ENCODE peak calls at places on chromosome 1, in seven cellular contexts. One of them, this sample, is unnamed.

GRCh38 chr1:234760303-234760723 is 150.3 kb upstream of the IRF2BP2 start:
- DNase-seq in endothelial cell of umbilical vein: no peak
- DNase-seq in adrenal gland: no peak
- DNase-seq in tibial nerve: no peak
- DNase-seq in A549: no peak
- DNase-seq in IMR-90: no peak
- DNase-seq in lower leg skin: no peak
- DNase-seq in this sample: no peak

GRCh38 chr1:184982002-184982954 is 8.0 kb upstream of the NIBAN1 start:
- DNase-seq in tibial nerve: peak
- DNase-seq in endothelial cell of umbilical vein: peak
- DNase-seq in A549: peak
- DNase-seq in IMR-90: peak
- DNase-seq in adrenal gland: peak
- DNase-seq in lower leg skin: peak
- DNase-seq in this sample: no peak

GRCh38 chr1:185570962-185571361 is 163.2 kb upstream of the HMCN1 start:
- DNase-seq in lower leg skin: no peak
- DNase-seq in tibial nerve: no peak
- DNase-seq in adrenal gland: no peak
- DNase-seq in endothelial cell of umbilical vein: no peak
- DNase-seq in A549: no peak
- DNase-seq in IMR-90: peak
- DNase-seq in this sample: no peak

GRCh38 chr1:248009681-248010080 is 3.8 kb upstream of the OR2L5 start:
- DNase-seq in endothelial cell of umbilical vein: no peak
- DNase-seq in lower leg skin: no peak
- DNase-seq in adrenal gland: no peak
- DNase-seq in IMR-90: no peak
- DNase-seq in A549: no peak
- DNase-seq in tibial nerve: no peak
- DNase-seq in this sample: no peak

GRCh38 chr1:212286437-212287131 is 1.4 kb downstream of the PPP2R5A start:
- DNase-seq in lower leg skin: no peak
- DNase-seq in A549: no peak
- DNase-seq in tibial nerve: peak
- DNase-seq in endothelial cell of umbilical vein: peak
- DNase-seq in adrenal gland: no peak
- DNase-seq in IMR-90: peak
- DNase-seq in this sample: no peak

GRCh38 chr1:173341307-173341706 is 134.2 kb upstream of the TNFSF4 start:
- DNase-seq in A549: no peak
- DNase-seq in IMR-90: peak
- DNase-seq in endothelial cell of umbilical vein: no peak
- DNase-seq in tibial nerve: no peak
- DNase-seq in lower leg skin: no peak
- DNase-seq in adrenal gland: no peak
- DNase-seq in this sample: no peak

GRCh38 chr1:203085528-203086406 is at the start of gene MYOG:
- DNase-seq in endothelial cell of umbilical vein: no peak
- DNase-seq in A549: no peak
- DNase-seq in lower leg skin: no peak
- DNase-seq in adrenal gland: no peak
- DNase-seq in IMR-90: no peak
- DNase-seq in tibial nerve: no peak
- DNase-seq in this sample: no peak

GRCh38 chr1:183652547-183653467 is at the start of gene APOBEC4:
- DNase-seq in A549: no peak
- DNase-seq in adrenal gland: no peak
- DNase-seq in endothelial cell of umbilical vein: no peak
- DNase-seq in lower leg skin: no peak
- DNase-seq in tibial nerve: no peak
- DNase-seq in IMR-90: no peak
- DNase-seq in this sample: no peak

GRCh38 chr1:27141266-27142003 is 13.5 kb downstream of the SLC9A1 start:
- DNase-seq in lower leg skin: no peak
- DNase-seq in endothelial cell of umbilical vein: no peak
- DNase-seq in tibial nerve: no peak
- DNase-seq in adrenal gland: no peak
- DNase-seq in IMR-90: no peak
- DNase-seq in A549: no peak
- DNase-seq in this sample: no peak

GRCh38 chr1:119623651-119624050 is 24.4 kb downstream of the ZNF697 start:
- DNase-seq in endothelial cell of umbilical vein: no peak
- DNase-seq in lower leg skin: no peak
- DNase-seq in adrenal gland: no peak
- DNase-seq in A549: no peak
- DNase-seq in IMR-90: no peak
- DNase-seq in tibial nerve: no peak
- DNase-seq in this sample: no peak

GRCh38 chr1:246417813-246418564 is 89.1 kb downstream of the SMYD3 start:
- DNase-seq in lower leg skin: no peak
- DNase-seq in adrenal gland: no peak
- DNase-seq in endothelial cell of umbilical vein: no peak
- DNase-seq in A549: no peak
- DNase-seq in tibial nerve: no peak
- DNase-seq in IMR-90: no peak
- DNase-seq in this sample: no peak

GRCh38 chr1:83901547-83902155 is 97.3 kb downstream of the TTLL7 start:
- DNase-seq in A549: peak
- DNase-seq in lower leg skin: no peak
- DNase-seq in IMR-90: peak
- DNase-seq in adrenal gland: no peak
- DNase-seq in endothelial cell of umbilical vein: no peak
- DNase-seq in tibial nerve: no peak
- DNase-seq in this sample: no peak

GRCh38 chr1:110798691-110799256 is 74.2 kb upstream of the CD53 start:
- DNase-seq in endothelial cell of umbilical vein: no peak
- DNase-seq in IMR-90: no peak
- DNase-seq in tibial nerve: no peak
- DNase-seq in lower leg skin: no peak
- DNase-seq in adrenal gland: no peak
- DNase-seq in A549: no peak
- DNase-seq in this sample: no peak

GRCh38 chr1:228370941-228371740 is 35.5 kb downstream of the TRIM11 start:
- DNase-seq in A549: no peak
- DNase-seq in IMR-90: no peak
- DNase-seq in adrenal gland: peak
- DNase-seq in tibial nerve: no peak
- DNase-seq in endothelial cell of umbilical vein: no peak
- DNase-seq in lower leg skin: no peak
- DNase-seq in this sample: no peak

GRCh38 chr1:151888972-151889570 is 20.2 kb downstream of the THEM4 start:
- DNase-seq in lower leg skin: no peak
- DNase-seq in A549: peak
- DNase-seq in tibial nerve: no peak
- DNase-seq in IMR-90: no peak
- DNase-seq in adrenal gland: no peak
- DNase-seq in endothelial cell of umbilical vein: peak
- DNase-seq in this sample: no peak

DNA sequence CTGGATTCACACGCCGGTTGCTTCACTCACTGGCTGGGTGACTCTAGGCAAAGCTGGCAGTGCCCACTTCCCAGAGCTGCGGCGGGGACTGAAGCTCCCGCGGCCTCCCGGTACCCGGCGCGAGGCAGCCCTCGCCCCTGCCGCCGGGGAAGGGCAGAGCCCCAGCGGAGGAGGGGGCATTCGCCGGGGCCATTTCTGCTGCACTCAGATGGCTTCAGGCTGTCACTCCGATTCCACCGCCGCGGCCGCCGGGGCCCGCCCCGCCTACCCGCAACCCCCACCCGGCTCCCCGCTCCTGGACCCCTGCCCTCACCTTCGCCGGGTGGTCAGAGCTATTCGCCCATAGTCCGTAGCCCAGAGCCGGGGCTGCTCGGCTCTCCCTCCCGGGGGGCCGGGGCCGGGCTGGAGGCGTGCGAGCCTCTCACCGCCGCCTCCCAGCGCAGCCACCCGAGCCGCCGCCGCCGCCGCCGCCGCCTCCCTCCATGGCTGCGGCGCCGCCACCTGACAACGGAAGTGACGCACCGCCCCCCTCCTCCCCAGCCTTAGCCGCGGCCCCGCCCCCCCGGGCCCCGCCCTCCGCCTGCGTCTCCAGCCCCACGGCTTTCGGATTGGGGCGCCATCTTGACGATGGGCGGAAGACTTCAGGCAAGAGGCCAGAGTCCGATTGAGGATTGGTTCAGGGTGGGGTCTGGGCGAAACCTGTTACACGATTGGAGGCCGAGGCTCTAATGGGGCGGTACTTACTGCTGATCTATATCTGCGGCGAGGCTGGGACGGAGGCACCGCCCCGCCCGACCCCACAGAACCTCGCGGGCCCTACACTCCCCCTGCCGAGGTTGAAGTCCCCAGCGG is at the start of gene STK40:
- DNase-seq in lower leg skin: peak
- DNase-seq in endothelial cell of umbilical vein: peak
- DNase-seq in tibial nerve: peak
- DNase-seq in IMR-90: peak
- DNase-seq in adrenal gland: peak
- DNase-seq in A549: peak
- DNase-seq in this sample: peak
- TF ChIP-seq POLR2A in lower leg skin: no peak
- TF ChIP-seq POLR2A in endothelial cell of umbilical vein: no peak
- TF ChIP-seq POLR2A in tibial nerve: peak
- TF ChIP-seq POLR2A in IMR-90: no peak
- TF ChIP-seq POLR2A in adrenal gland: peak
- TF ChIP-seq POLR2A in A549: peak
- TF ChIP-seq POLR2A in this sample: no peak

DNA sequence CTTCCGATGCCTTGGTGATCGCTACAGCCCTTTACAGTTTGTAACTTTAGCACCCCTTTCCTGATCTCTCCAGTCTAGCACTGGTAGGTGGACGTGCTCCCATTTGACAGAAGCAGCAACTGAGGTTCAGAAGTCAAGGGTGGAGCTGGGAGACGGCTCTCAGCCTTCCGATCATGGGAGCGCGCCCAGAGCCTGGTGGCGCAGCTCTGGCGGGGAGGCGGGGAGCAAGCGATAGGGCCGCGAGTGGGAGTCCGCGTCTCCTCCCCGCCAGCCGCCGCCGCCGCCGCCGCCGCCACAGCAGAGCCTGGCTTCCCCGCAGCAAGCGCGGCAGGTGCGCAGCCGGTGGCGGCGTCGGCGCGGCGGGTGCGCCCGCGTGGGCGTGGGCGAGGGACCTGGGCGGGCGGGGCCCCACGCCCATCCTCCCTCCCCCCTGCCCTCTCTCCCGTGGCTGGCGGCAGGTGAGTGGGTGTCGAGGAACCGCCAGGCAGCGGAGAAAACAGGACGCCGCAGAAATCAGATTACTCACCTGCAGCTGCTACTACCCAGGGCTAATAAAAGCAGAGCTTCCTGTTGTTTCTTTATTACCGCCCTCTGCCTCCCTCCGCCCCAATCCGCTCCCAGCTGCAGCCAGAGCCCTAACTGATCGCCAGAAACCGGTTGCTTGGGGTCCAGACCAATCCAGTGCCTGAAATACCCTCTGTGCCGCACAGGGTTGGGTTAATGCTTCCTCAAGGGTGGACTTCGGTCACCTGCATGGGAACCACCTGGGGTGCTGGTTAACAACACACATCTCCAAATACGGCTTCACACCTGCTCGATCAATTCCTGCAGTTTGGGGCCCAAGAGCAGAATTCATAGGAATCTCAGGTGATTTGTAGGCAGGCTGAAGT is 60.2 kb upstream of the ID3 start:
- DNase-seq in adrenal gland: no peak
- DNase-seq in tibial nerve: no peak
- DNase-seq in A549: no peak
- DNase-seq in IMR-90: peak
- DNase-seq in endothelial cell of umbilical vein: peak
- DNase-seq in lower leg skin: no peak
- DNase-seq in this sample: no peak
- TF ChIP-seq POLR2A in adrenal gland: no peak
- TF ChIP-seq POLR2A in tibial nerve: no peak
- TF ChIP-seq POLR2A in A549: no peak
- TF ChIP-seq POLR2A in IMR-90: no peak
- TF ChIP-seq POLR2A in endothelial cell of umbilical vein: no peak
- TF ChIP-seq POLR2A in lower leg skin: no peak
- TF ChIP-seq POLR2A in this sample: no peak

DNA sequence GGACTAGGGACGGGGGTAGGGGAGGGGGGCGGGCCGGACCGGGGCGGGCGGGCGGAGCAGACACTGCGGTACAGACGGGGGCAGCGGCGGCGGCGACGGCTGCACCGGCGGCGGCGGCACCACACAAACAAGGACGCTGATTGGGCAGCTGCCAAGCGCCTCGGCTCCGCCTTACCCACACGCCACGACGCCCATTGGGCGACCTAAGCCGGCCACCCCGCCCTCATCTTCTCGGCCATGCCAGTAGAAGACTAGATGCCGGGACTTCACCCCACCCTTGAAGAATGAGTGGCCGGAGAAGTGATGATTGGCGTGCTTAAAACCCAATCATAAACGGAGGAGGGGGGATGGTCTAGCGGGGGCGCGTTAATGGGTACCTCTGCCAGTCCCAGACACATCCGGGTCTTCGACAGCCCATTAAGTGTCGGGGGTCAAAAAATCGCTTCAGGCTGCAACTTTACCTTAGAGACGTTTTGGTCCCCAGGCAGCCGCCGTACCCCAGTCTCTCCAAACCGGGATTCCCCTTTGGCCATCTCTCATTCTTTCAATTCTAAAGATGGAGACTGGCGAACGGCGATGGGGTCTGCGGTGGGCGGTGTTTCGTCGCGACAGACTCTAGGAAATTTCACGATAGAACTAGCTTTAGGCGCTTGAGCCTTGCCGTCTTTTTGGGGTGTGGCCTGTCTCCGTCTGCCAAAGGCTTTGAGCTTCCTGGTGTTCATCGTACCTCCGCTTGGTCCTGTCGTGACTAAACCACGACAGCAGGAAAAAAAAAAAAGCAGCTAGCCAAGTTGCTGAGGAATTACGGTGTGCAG is at the start of gene GATAD2B:
- DNase-seq in IMR-90: peak
- DNase-seq in tibial nerve: peak
- DNase-seq in lower leg skin: peak
- DNase-seq in endothelial cell of umbilical vein: peak
- DNase-seq in adrenal gland: peak
- DNase-seq in A549: peak
- DNase-seq in this sample: peak
- TF ChIP-seq POLR2A in IMR-90: peak
- TF ChIP-seq POLR2A in tibial nerve: peak
- TF ChIP-seq POLR2A in lower leg skin: no peak
- TF ChIP-seq POLR2A in endothelial cell of umbilical vein: peak
- TF ChIP-seq POLR2A in adrenal gland: no peak
- TF ChIP-seq POLR2A in A549: peak
- TF ChIP-seq POLR2A in this sample: peak

DNA sequence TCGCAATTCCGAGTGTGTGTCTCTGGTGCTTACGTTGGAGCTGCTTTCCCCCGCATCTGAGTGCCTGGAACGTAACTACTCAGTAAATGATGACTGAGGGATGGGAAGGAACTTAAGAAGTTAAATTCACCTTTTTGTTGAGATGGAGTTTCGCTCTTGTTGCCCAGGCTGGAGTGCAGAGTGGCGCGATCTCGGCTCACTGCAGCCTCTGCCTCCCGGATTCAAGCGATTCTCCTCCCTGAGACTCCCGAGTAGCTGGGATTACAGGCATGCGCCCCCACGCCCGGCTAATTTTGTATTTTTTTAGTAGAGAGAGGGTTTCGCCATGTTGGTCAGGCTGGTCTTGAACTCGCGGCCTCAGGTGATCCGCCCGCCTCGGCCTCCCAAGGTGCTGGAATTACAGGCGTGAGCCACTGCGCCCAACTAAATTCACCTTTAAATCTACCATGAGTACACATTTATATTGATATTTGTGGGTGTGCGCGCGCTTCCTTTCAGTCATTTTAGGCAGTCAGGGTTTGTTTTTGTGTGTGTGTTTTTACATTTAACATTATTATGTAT is 877 bp downstream of the NDUFS5 start:
- DNase-seq in tibial nerve: no peak
- DNase-seq in adrenal gland: peak
- DNase-seq in endothelial cell of umbilical vein: no peak
- DNase-seq in lower leg skin: no peak
- DNase-seq in IMR-90: no peak
- DNase-seq in A549: no peak
- DNase-seq in this sample: no peak
- TF ChIP-seq POLR2A in tibial nerve: no peak
- TF ChIP-seq POLR2A in adrenal gland: no peak
- TF ChIP-seq POLR2A in endothelial cell of umbilical vein: no peak
- TF ChIP-seq POLR2A in lower leg skin: no peak
- TF ChIP-seq POLR2A in IMR-90: no peak
- TF ChIP-seq POLR2A in A549: no peak
- TF ChIP-seq POLR2A in this sample: no peak